ENCODE peak calls at places on chromosome 9, in eight cellular contexts. K is osteocyte, I is NCI-H1105, A is NCI-H446 treated with DMSO at 0.1 percent for 48 hours, O is cardiac fibroblast, L is hepatocyte, F is Calu3, Q is ecto neural progenitor cell. M is an unnamed sample.

GRCh38 chr9:4615251-4615650 is 46.8 kb upstream of the PLPP6 start:
- DNase-seq in Q (no peak), A (no peak), I (no peak), K (no peak), F (no peak), O (peak), L (no peak), M (no peak)

GRCh38 chr9:121439711-121440110 is 59.9 kb downstream of the GGTA1 start:
- DNase-seq in Q (no peak), O (no peak), I (no peak), F (no peak), A (no peak), K (no peak), L (peak), M (no peak)

GRCh38 chr9:12162101-12162500 is 531.1 kb upstream of the TYRP1 start:
- DNase-seq in Q (no peak), K (no peak), A (no peak), F (no peak), O (no peak), I (no peak), L (no peak), M (no peak)

GRCh38 chr9:104748359-104749031 is 1.0 kb downstream of the NIPSNAP3A start:
- DNase-seq in Q (no peak), A (no peak), K (no peak), I (no peak), F (no peak), O (peak), L (peak), M (no peak)

GRCh38 chr9:80649001-80649420 is 1040.3 kb downstream of the TLE1 start:
- DNase-seq in Q (no peak), F (no peak), K (no peak), O (peak), A (peak), I (no peak), L (peak), M (no peak)

GRCh38 chr9:4572184-4572826 is 82.0 kb downstream of the SLC1A1 start:
- DNase-seq in L (no peak), F (no peak), O (no peak), A (no peak), K (no peak), Q (no peak), I (no peak), M (no peak)

GRCh38 chr9:10614201-10614870 is 1.5 kb upstream of the PTPRD start:
- DNase-seq in K (no peak), Q (no peak), I (no peak), F (no peak), L (no peak), O (no peak), A (no peak), M (no peak)

GRCh38 chr9:36900856-36901220 is 133.2 kb downstream of the PAX5 start:
- DNase-seq in K (no peak), L (no peak), F (no peak), I (no peak), Q (no peak), A (no peak), O (no peak), M (no peak)

GRCh38 chr9:130938652-130939404 is at the start of gene FIBCD1:
- DNase-seq in F (peak), O (peak), A (no peak), I (no peak), Q (peak), K (no peak), L (peak), M (no peak)

GRCh38 chr9:21251162-21251561 is 11.4 kb upstream of the IFNA14 start:
- DNase-seq in A (no peak), I (no peak), K (no peak), F (no peak), L (no peak), O (no peak), Q (no peak), M (no peak)

GRCh38 chr9:138115506-138115905 is 237.9 kb downstream of the CACNA1B start:
- DNase-seq in Q (no peak), L (no peak), F (no peak), K (peak), A (no peak), O (no peak), I (no peak), M (peak)

GRCh38 chr9:135004772-135005171 is 82.7 kb upstream of the OLFM1 start:
- DNase-seq in A (no peak), I (no peak), K (no peak), O (no peak), Q (no peak), F (no peak), L (no peak), M (no peak)

GRCh38 chr9:137218754-137219271 is 3.2 kb downstream of the RNF208 start:
- DNase-seq in L (peak), F (peak), I (no peak), A (no peak), Q (no peak), K (no peak), O (peak), M (no peak)

GRCh38 chr9:130128251-130128650 is 44.0 kb upstream of the NCS1 start:
- DNase-seq in K (no peak), O (no peak), I (no peak), F (no peak), Q (no peak), A (no peak), L (no peak), M (no peak)

GRCh38 chr9:38033956-38034355 is 35.1 kb downstream of the SHB start:
- DNase-seq in I (no peak), L (no peak), F (no peak), O (no peak), Q (no peak), A (no peak), K (no peak), M (no peak)

GRCh38 chr9:22913518-22913917 is 466.9 kb downstream of the DMRTA1 start:
- DNase-seq in O (no peak), A (no peak), F (peak), Q (no peak), L (no peak), I (no peak), K (no peak), M (no peak)

GRCh38 chr9:4318741-4319140 is 18.9 kb upstream of the GLIS3 start:
- DNase-seq in F (no peak), L (no peak), Q (no peak), I (no peak), O (peak), A (peak), K (no peak), M (no peak)

GRCh38 chr9:100668024-100668423 is 90.1 kb downstream of the CAVIN4 start:
- DNase-seq in K (no peak), F (no peak), O (no peak), I (no peak), A (no peak), Q (no peak), L (no peak), M (no peak)

GRCh38 chr9:91303741-91304140 is 58.0 kb downstream of the AUH start:
- DNase-seq in F (no peak), L (no peak), K (no peak), O (no peak), I (no peak), A (no peak), Q (no peak), M (no peak)

GRCh38 chr9:4065054-4065453 is 234.8 kb downstream of the GLIS3 start:
- DNase-seq in I (no peak), Q (no peak), F (no peak), L (no peak), K (no peak), O (no peak), A (no peak), M (no peak)

GRCh38 chr9:92723801-92724323 is 40.8 kb downstream of the BICD2 start:
- DNase-seq in Q (peak), L (no peak), A (no peak), O (no peak), K (peak), F (no peak), I (no peak), M (no peak)

GRCh38 chr9:25964239-25964638 is 286.0 kb upstream of the TUSC1 start:
- DNase-seq in L (peak), A (peak), Q (no peak), F (no peak), O (peak), K (no peak), I (no peak), M (no peak)

GRCh38 chr9:70472268-70473249 is 58.1 kb upstream of the KLF9 start:
- DNase-seq in L (no peak), F (no peak), I (no peak), K (no peak), Q (no peak), O (no peak), A (no peak), M (no peak)

GRCh38 chr9:89850633-89851325 is 246.0 kb downstream of the GADD45G start:
- DNase-seq in Q (peak), A (no peak), F (no peak), L (peak), K (no peak), I (no peak), O (peak), M (peak)

GRCh38 chr9:38371495-38371894 is 21.0 kb upstream of the ALDH1B1 start:
- DNase-seq in O (peak), K (no peak), L (peak), F (peak), A (no peak), I (peak), Q (no peak), M (no peak)

GRCh38 chr9:12822111-12822510 is 47.3 kb downstream of the LURAP1L start:
- DNase-seq in A (no peak), F (no peak), Q (no peak), O (no peak), K (no peak), I (no peak), L (no peak), M (no peak)

GRCh38 chr9:38649731-38650363 is 29.5 kb upstream of the ANKRD18A start:
- DNase-seq in Q (no peak), K (peak), L (no peak), A (no peak), F (no peak), I (no peak), O (no peak), M (no peak)

GRCh38 chr9:127875306-127875966 is 2.0 kb downstream of the AK1 start:
- DNase-seq in A (no peak), O (peak), Q (peak), F (no peak), L (peak), K (no peak), I (no peak), M (no peak)

GRCh38 chr9:5263568-5264218 is 32.5 kb downstream of the INSL4 start:
- DNase-seq in K (no peak), O (peak), L (peak), F (peak), Q (no peak), I (no peak), A (no peak), M (no peak)

GRCh38 chr9:98815552-98815951 is 8.1 kb downstream of the GALNT12 start:
- DNase-seq in F (no peak), O (no peak), L (no peak), I (no peak), K (no peak), A (no peak), Q (no peak), M (no peak)

GRCh38 chr9:134316444-134317160 is 9.7 kb upstream of the RXRA start:
- DNase-seq in K (no peak), O (peak), I (peak), F (no peak), L (no peak), A (peak), Q (no peak), M (peak)

GRCh38 chr9:20593131-20593530 is 29.2 kb downstream of the MLLT3 start:
- DNase-seq in Q (no peak), L (no peak), F (no peak), O (no peak), A (no peak), K (no peak), I (no peak), M (no peak)

GRCh38 chr9:69452110-69452780 is 127.2 kb downstream of the ENTREP1 start:
- DNase-seq in I (no peak), O (no peak), Q (peak), K (peak), L (no peak), F (no peak), A (no peak), M (no peak)

GRCh38 chr9:72473474-72474241 is 47.8 kb upstream of the TMC1 start:
- DNase-seq in I (no peak), A (no peak), L (no peak), F (no peak), Q (no peak), O (no peak), K (no peak), M (no peak)

GRCh38 chr9:74760031-74760700 is 127.6 kb downstream of the TRPM6 start:
- DNase-seq in K (no peak), A (no peak), Q (no peak), L (no peak), O (peak), F (no peak), I (no peak), M (no peak)

GRCh38 chr9:109258619-109259321 is 62.1 kb downstream of the EPB41L4B start:
- DNase-seq in Q (peak), K (no peak), A (no peak), O (no peak), F (no peak), L (no peak), I (peak), M (no peak)

GRCh38 chr9:116549061-116549664 is 137.9 kb upstream of the TRIM32 start:
- DNase-seq in F (peak), O (peak), Q (no peak), K (no peak), A (peak), L (peak), I (no peak), M (peak)

GRCh38 chr9:4741365-4742031 is 496 bp upstream of the AK3 start:
- DNase-seq in F (no peak), L (peak), Q (no peak), K (no peak), A (no peak), I (no peak), O (peak), M (peak)

GRCh38 chr9:136975624-136976023 is 1.7 kb upstream of the PTGDS start:
- DNase-seq in I (no peak), K (no peak), A (no peak), F (no peak), Q (no peak), L (no peak), O (no peak), M (no peak)

M was measured in upper lobe of right lung.